ENCODE peak calls at places on chromosome 19, in ten cellular contexts. V, I, H, C, D, P, A, T, E and N are unnamed samples.

GRCh38 chr19:14139944-14140343 is 3.6 kb upstream of the ASF1B start:
- DNase-seq in I (no peak), P (no peak), E (no peak), D (no peak), T (no peak), A (no peak), V (no peak), C (no peak), H (no peak), N (no peak)

GRCh38 chr19:36939153-36939552 is 23.0 kb downstream of the ZNF568 start:
- DNase-seq in V (no peak), P (no peak), I (no peak), T (no peak), A (no peak), E (no peak), D (no peak), H (no peak), C (no peak), N (peak; percentile 16)

GRCh38 chr19:40755248-40755624 is 4.2 kb downstream of the SNRPA start:
- DNase-seq in T (no peak), I (no peak), C (no peak), P (no peak), V (no peak), H (no peak), A (no peak), E (no peak), D (no peak), N (no peak)

GRCh38 chr19:50792246-50792851 is 2.1 kb downstream of the ACP4 start:
- DNase-seq in H (no peak), E (no peak), T (no peak), V (no peak), I (no peak), C (no peak), P (no peak), D (no peak), A (no peak), N (no peak)

GRCh38 chr19:10961073-10961762 is 388 bp downstream of the SMARCA4 start:
- DNase-seq in P (no peak), A (no peak), I (no peak), T (no peak), C (peak; percentile 55), H (peak; percentile 67), V (peak; percentile 13), E (peak; percentile 73), D (peak; percentile 95), N (peak; percentile 52)

GRCh38 chr19:778910-779653 is 18.2 kb upstream of the PTBP1 start:
- DNase-seq in T (peak; percentile 85), I (no peak), V (peak; percentile 90), P (peak; percentile 87), A (no peak), E (peak; percentile 67), D (peak; percentile 58), H (peak; percentile 84), C (no peak), N (peak; percentile 60)

GRCh38 chr19:872266-872951 is 12.9 kb downstream of the CFD start:
- DNase-seq in C (peak; percentile 34), D (peak; percentile 91), H (no peak), I (no peak), A (peak; percentile 94), V (peak; percentile 68), E (peak; percentile 88), P (no peak), T (peak; percentile 79), N (peak; percentile 88)

GRCh38 chr19:30350995-30351394 is 21.2 kb upstream of the ZNF536 start:
- DNase-seq in E (no peak), P (no peak), I (no peak), D (no peak), V (no peak), C (no peak), A (no peak), T (no peak), H (no peak), N (no peak)

GRCh38 chr19:40803857-40804782 is 5.1 kb downstream of the EGLN2 start:
- DNase-seq in T (no peak), E (peak; percentile 66), C (no peak), P (no peak), H (no peak), I (no peak), D (peak; percentile 39), A (peak; percentile 88), V (no peak), N (peak; percentile 64)

GRCh38 chr19:13727798-13728197 is 36.5 kb upstream of the MRI1 start:
- DNase-seq in E (no peak), H (peak; percentile 77), T (no peak), D (no peak), C (no peak), V (peak; percentile 85), I (no peak), A (no peak), P (no peak), N (no peak)

GRCh38 chr19:45717983-45718650 is 12.6 kb downstream of the FBXO46 start:
- DNase-seq in A (no peak), T (peak; percentile 42), V (no peak), C (no peak), H (no peak), D (peak; percentile 62), E (no peak), I (no peak), P (no peak), N (no peak)

GRCh38 chr19:21463449-21464105 is 41.8 kb upstream of the ZNF429 start:
- DNase-seq in D (peak; percentile 96), V (peak; percentile 64), H (no peak), E (peak; percentile 97), C (no peak), T (peak; percentile 89), A (peak; percentile 71), I (no peak), P (no peak), N (peak; percentile 98)

GRCh38 chr19:33998739-33999345 is 173.5 kb upstream of the LSM14A start:
- DNase-seq in E (no peak), D (no peak), C (no peak), T (no peak), H (no peak), P (no peak), A (no peak), I (no peak), V (peak; percentile 6), N (no peak)

GRCh38 chr19:18941628-18942354 is 774 bp upstream of the HOMER3 start:
- DNase-seq in T (no peak), E (peak; percentile 59), C (no peak), V (no peak), D (no peak), I (no peak), A (no peak), H (no peak), P (no peak), N (no peak)

GRCh38 chr19:48991823-48992570 is 1.1 kb downstream of the GYS1 start:
- DNase-seq in E (peak; percentile 80), D (peak; percentile 85), P (peak; percentile 45), I (no peak), A (no peak), T (peak; percentile 88), H (peak; percentile 89), C (peak; percentile 53), V (peak; percentile 81), N (peak; percentile 86)

GRCh38 chr19:6608950-6609349 is 18.0 kb upstream of the CD70 start:
- DNase-seq in H (no peak), P (no peak), I (no peak), D (no peak), E (no peak), A (no peak), V (no peak), C (no peak), T (no peak), N (no peak)

GRCh38 chr19:3982701-3983541 is 2.3 kb downstream of the EEF2 start:
- DNase-seq in A (peak; percentile 21), P (no peak), D (peak; percentile 58), I (no peak), H (no peak), V (peak; percentile 71), E (peak; percentile 61), T (peak; percentile 67), C (no peak), N (peak; percentile 66)

GRCh38 chr19:34967551-34967950 is 3.5 kb upstream of the ZNF792 start:
- DNase-seq in I (no peak), V (no peak), P (no peak), E (no peak), H (no peak), C (no peak), T (no peak), A (no peak), D (no peak), N (no peak)

GRCh38 chr19:23823952-23824389 is 65.3 kb upstream of the ZNF681 start:
- DNase-seq in E (peak; percentile 75), T (no peak), V (peak; percentile 1), P (no peak), C (no peak), A (peak; percentile 39), D (peak; percentile 30), H (no peak), I (no peak), N (peak; percentile 87)

GRCh38 chr19:8306235-8307054 is 1.7 kb downstream of the CD320 start:
- DNase-seq in E (no peak), A (no peak), D (peak; percentile 42), I (no peak), H (peak; percentile 60), T (no peak), P (no peak), C (no peak), V (no peak), N (no peak)

GRCh38 chr19:56094449-56094848 is 26.6 kb downstream of the ZNF787 start:
- DNase-seq in I (no peak), E (no peak), C (no peak), H (no peak), D (peak; percentile 5), V (no peak), A (no peak), T (no peak), P (no peak), N (no peak)

GRCh38 chr19:30567535-30568232 is 195.5 kb downstream of the ZNF536 start:
- DNase-seq in T (no peak), E (peak; percentile 13), I (no peak), V (no peak), H (no peak), A (no peak), D (peak; percentile 46), C (no peak), P (no peak), N (no peak)

GRCh38 chr19:35236638-35237400 is 8.3 kb upstream of the FAM187B start:
- DNase-seq in A (peak; percentile 50), I (no peak), V (no peak), D (no peak), H (no peak), C (no peak), E (no peak), P (no peak), T (no peak), N (peak; percentile 67)

GRCh38 chr19:41320568-41320967 is 10.6 kb downstream of the CCDC97 start:
- DNase-seq in T (no peak), H (no peak), D (no peak), A (no peak), P (no peak), E (no peak), C (no peak), V (no peak), I (no peak), N (no peak)

GRCh38 chr19:16262618-16263017 is 62.0 kb upstream of the KLF2 start:
- DNase-seq in V (no peak), I (no peak), A (no peak), C (no peak), P (no peak), E (peak; percentile 61), T (peak; percentile 85), D (peak; percentile 28), H (no peak), N (peak; percentile 21)